ENCODE peak calls at places on chromosomes 1 and 21, in seven cellular contexts. One of them, this sample, is unnamed.

GRCh38 chr1:15939181-15940109 is 36.5 kb downstream of the ZBTB17 start:
- DNase-seq in mesenchymal stem cell: peak
- DNase-seq in neuronal stem cell: no peak
- DNase-seq in H1: peak
- DNase-seq in trophoblast cell: peak
- DNase-seq in mesendoderm: no peak
- DNase-seq in IMR-90: peak
- DNase-seq in this sample: no peak

GRCh38 chr1:200090252-200091159 is 63.0 kb downstream of the NR5A2 start:
- DNase-seq in neuronal stem cell: no peak
- DNase-seq in trophoblast cell: no peak
- DNase-seq in H1: no peak
- DNase-seq in mesendoderm: peak
- DNase-seq in IMR-90: peak
- DNase-seq in mesenchymal stem cell: peak
- DNase-seq in this sample: peak

GRCh38 chr21:45982758-45983731 is 1.5 kb downstream of the COL6A1 start:
- DNase-seq in neuronal stem cell: no peak
- DNase-seq in mesenchymal stem cell: no peak
- DNase-seq in H1: peak
- DNase-seq in IMR-90: no peak
- DNase-seq in trophoblast cell: no peak
- DNase-seq in mesendoderm: peak
- DNase-seq in this sample: no peak

GRCh38 chr1:166679369-166679768 is 159.9 kb upstream of the POGK start:
- DNase-seq in mesenchymal stem cell: no peak
- DNase-seq in IMR-90: no peak
- DNase-seq in mesendoderm: no peak
- DNase-seq in neuronal stem cell: no peak
- DNase-seq in trophoblast cell: no peak
- DNase-seq in H1: no peak
- DNase-seq in this sample: no peak

GRCh38 chr1:153616144-153616884 is at the start of gene S100A14:
- DNase-seq in neuronal stem cell: no peak
- DNase-seq in H1: no peak
- DNase-seq in mesenchymal stem cell: no peak
- DNase-seq in mesendoderm: peak
- DNase-seq in IMR-90: no peak
- DNase-seq in trophoblast cell: no peak
- DNase-seq in this sample: no peak

GRCh38 chr1:25428475-25429166 is 2.1 kb upstream of the MACO1 start:
- DNase-seq in mesendoderm: no peak
- DNase-seq in neuronal stem cell: no peak
- DNase-seq in IMR-90: no peak
- DNase-seq in trophoblast cell: no peak
- DNase-seq in H1: no peak
- DNase-seq in mesenchymal stem cell: no peak
- DNase-seq in this sample: no peak

GRCh38 chr1:223492044-223492443 is 98.8 kb downstream of the CCDC185 start:
- DNase-seq in neuronal stem cell: no peak
- DNase-seq in mesenchymal stem cell: no peak
- DNase-seq in IMR-90: no peak
- DNase-seq in mesendoderm: no peak
- DNase-seq in trophoblast cell: no peak
- DNase-seq in H1: no peak
- DNase-seq in this sample: no peak

GRCh38 chr21:16752109-16752508 is 760.7 kb upstream of the CXADR start:
- DNase-seq in IMR-90: no peak
- DNase-seq in trophoblast cell: no peak
- DNase-seq in mesendoderm: no peak
- DNase-seq in H1: no peak
- DNase-seq in mesenchymal stem cell: no peak
- DNase-seq in neuronal stem cell: no peak
- DNase-seq in this sample: no peak

GRCh38 chr1:13517193-13517812 is 3.5 kb upstream of the LRRC38 start:
- DNase-seq in H1: peak
- DNase-seq in IMR-90: no peak
- DNase-seq in mesenchymal stem cell: peak
- DNase-seq in trophoblast cell: peak
- DNase-seq in neuronal stem cell: peak
- DNase-seq in mesendoderm: peak
- DNase-seq in this sample: peak

GRCh38 chr21:34639882-34640788 is 25.2 kb upstream of the RCAN1 start:
- DNase-seq in neuronal stem cell: no peak
- DNase-seq in H1: no peak
- DNase-seq in mesenchymal stem cell: peak
- DNase-seq in IMR-90: peak
- DNase-seq in trophoblast cell: no peak
- DNase-seq in mesendoderm: peak
- DNase-seq in this sample: no peak

GRCh38 chr1:225378880-225379279 is 49.0 kb downstream of the LBR start:
- DNase-seq in mesenchymal stem cell: peak
- DNase-seq in IMR-90: peak
- DNase-seq in H1: peak
- DNase-seq in trophoblast cell: peak
- DNase-seq in mesendoderm: peak
- DNase-seq in neuronal stem cell: peak
- DNase-seq in this sample: peak

GRCh38 chr1:109078317-109078716 is 2.5 kb upstream of the TAF13 start:
- DNase-seq in neuronal stem cell: no peak
- DNase-seq in mesenchymal stem cell: no peak
- DNase-seq in H1: no peak
- DNase-seq in mesendoderm: no peak
- DNase-seq in trophoblast cell: no peak
- DNase-seq in IMR-90: no peak
- DNase-seq in this sample: no peak

GRCh38 chr1:171566467-171566866 is 55.6 kb upstream of the MYOCOS start:
- DNase-seq in trophoblast cell: no peak
- DNase-seq in mesendoderm: peak
- DNase-seq in IMR-90: no peak
- DNase-seq in neuronal stem cell: no peak
- DNase-seq in H1: no peak
- DNase-seq in mesenchymal stem cell: no peak
- DNase-seq in this sample: no peak

GRCh38 chr1:5850503-5850902 is 141.7 kb downstream of the NPHP4 start:
- DNase-seq in neuronal stem cell: no peak
- DNase-seq in trophoblast cell: no peak
- DNase-seq in IMR-90: peak
- DNase-seq in mesenchymal stem cell: no peak
- DNase-seq in mesendoderm: no peak
- DNase-seq in H1: no peak
- DNase-seq in this sample: no peak

GRCh38 chr21:28642891-28643290 is 349.8 kb downstream of the LTN1 start:
- DNase-seq in neuronal stem cell: no peak
- DNase-seq in IMR-90: no peak
- DNase-seq in mesenchymal stem cell: no peak
- DNase-seq in H1: no peak
- DNase-seq in mesendoderm: no peak
- DNase-seq in trophoblast cell: no peak
- DNase-seq in this sample: no peak

GRCh38 chr1:199383791-199384190 is 643.7 kb upstream of the NR5A2 start:
- DNase-seq in IMR-90: no peak
- DNase-seq in mesenchymal stem cell: no peak
- DNase-seq in H1: no peak
- DNase-seq in neuronal stem cell: no peak
- DNase-seq in mesendoderm: no peak
- DNase-seq in trophoblast cell: no peak
- DNase-seq in this sample: no peak

GRCh38 chr1:20500716-20501115 is 7.2 kb downstream of the MUL1 start:
- DNase-seq in mesenchymal stem cell: no peak
- DNase-seq in trophoblast cell: no peak
- DNase-seq in H1: no peak
- DNase-seq in neuronal stem cell: no peak
- DNase-seq in mesendoderm: no peak
- DNase-seq in IMR-90: no peak
- DNase-seq in this sample: no peak

GRCh38 chr1:151146072-151146415 is 387 bp downstream of the SEMA6C start:
- DNase-seq in mesendoderm: no peak
- DNase-seq in trophoblast cell: no peak
- DNase-seq in neuronal stem cell: no peak
- DNase-seq in H1: no peak
- DNase-seq in IMR-90: no peak
- DNase-seq in mesenchymal stem cell: no peak
- DNase-seq in this sample: no peak

GRCh38 chr1:67532452-67533216 is 102.4 kb upstream of the SERBP1 start:
- DNase-seq in H1: no peak
- DNase-seq in trophoblast cell: peak
- DNase-seq in neuronal stem cell: peak
- DNase-seq in IMR-90: peak
- DNase-seq in mesenchymal stem cell: peak
- DNase-seq in mesendoderm: peak
- DNase-seq in this sample: peak

GRCh38 chr1:201276891-201277290 is 6.4 kb upstream of the PKP1 start:
- DNase-seq in IMR-90: no peak
- DNase-seq in H1: no peak
- DNase-seq in mesenchymal stem cell: no peak
- DNase-seq in mesendoderm: no peak
- DNase-seq in trophoblast cell: no peak
- DNase-seq in neuronal stem cell: no peak
- DNase-seq in this sample: no peak

GRCh38 chr1:3462356-3463012 is 8.0 kb downstream of the ARHGEF16 start:
- DNase-seq in trophoblast cell: peak
- DNase-seq in mesendoderm: no peak
- DNase-seq in mesenchymal stem cell: no peak
- DNase-seq in IMR-90: no peak
- DNase-seq in H1: no peak
- DNase-seq in neuronal stem cell: no peak
- DNase-seq in this sample: no peak

DNA sequence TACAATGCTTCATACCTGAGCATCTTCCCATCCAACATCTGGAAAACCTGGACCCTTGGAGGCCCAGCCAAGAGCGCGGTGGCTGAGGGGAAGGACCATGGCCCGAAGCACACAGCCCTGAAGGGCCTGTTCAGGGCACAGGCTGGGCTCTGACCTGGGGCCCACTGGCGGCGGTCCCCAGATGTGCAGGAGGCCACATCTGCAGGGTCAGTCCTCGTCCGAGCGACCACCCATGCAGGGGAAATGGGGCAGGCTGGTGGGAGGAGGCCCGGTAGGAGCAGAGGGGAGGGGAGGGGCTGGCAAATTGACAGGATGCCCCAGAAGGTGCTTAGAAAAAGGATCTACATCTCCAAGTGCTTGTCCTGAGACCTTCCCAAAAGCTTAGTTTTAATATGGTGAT is 59.9 kb downstream of the DISP3 start:
- DNase-seq in mesenchymal stem cell: no peak
- DNase-seq in trophoblast cell: no peak
- DNase-seq in IMR-90: no peak
- DNase-seq in mesendoderm: no peak
- DNase-seq in H1: no peak
- DNase-seq in neuronal stem cell: no peak
- DNase-seq in this sample: no peak
- H2AK5ac ChIP-seq in mesenchymal stem cell: no peak
- H2AK5ac ChIP-seq in trophoblast cell: no peak
- H2AK5ac ChIP-seq in IMR-90: no peak
- H2AK5ac ChIP-seq in mesendoderm: no peak
- H2AK5ac ChIP-seq in H1: no peak
- H2AK5ac ChIP-seq in neuronal stem cell: no peak
- H2AK5ac ChIP-seq in this sample: no peak

DNA sequence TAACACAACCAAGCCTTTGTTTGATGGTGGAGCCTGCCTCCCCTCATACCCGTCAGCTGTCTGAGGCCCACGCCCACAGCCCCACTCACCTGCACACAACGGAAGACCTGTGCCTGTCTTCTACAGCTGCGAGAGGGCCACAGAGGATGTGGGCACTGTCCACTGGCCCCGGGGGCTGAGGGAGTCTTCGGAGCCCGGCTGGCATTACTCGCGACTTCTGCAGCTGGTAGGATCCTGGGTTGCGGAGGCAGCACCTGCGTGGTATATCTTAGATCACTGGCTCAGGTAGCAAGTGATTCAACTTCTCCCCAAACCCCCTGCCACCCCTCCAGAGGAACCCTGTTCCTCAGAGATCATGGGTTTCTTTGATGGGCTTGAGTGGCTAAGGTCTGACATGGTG is 109.9 kb downstream of the EDEM3 start:
- DNase-seq in IMR-90: no peak
- DNase-seq in H1: peak
- DNase-seq in mesenchymal stem cell: no peak
- DNase-seq in trophoblast cell: no peak
- DNase-seq in neuronal stem cell: no peak
- DNase-seq in mesendoderm: no peak
- DNase-seq in this sample: no peak
- H2AK5ac ChIP-seq in IMR-90: no peak
- H2AK5ac ChIP-seq in H1: no peak
- H2AK5ac ChIP-seq in mesenchymal stem cell: no peak
- H2AK5ac ChIP-seq in trophoblast cell: no peak
- H2AK5ac ChIP-seq in neuronal stem cell: no peak
- H2AK5ac ChIP-seq in mesendoderm: no peak
- H2AK5ac ChIP-seq in this sample: no peak

DNA sequence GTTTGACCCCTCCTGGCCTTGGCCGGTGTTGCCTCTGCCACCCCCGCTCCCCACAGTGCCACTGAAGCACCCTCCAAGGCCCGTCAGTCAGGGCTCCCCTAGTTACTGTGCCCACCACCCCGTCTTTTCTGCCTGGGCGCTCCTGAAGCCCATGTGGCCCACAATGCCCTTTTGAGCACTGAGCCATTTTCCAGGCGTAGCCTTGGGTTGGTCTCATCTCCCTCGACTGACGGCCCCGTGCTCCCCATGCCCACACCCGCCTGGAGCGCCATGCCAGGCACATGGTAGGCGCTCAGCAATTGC is 107.9 kb downstream of the WDR4 start:
- DNase-seq in IMR-90: no peak
- DNase-seq in H1: no peak
- DNase-seq in trophoblast cell: no peak
- DNase-seq in mesendoderm: no peak
- DNase-seq in neuronal stem cell: no peak
- DNase-seq in mesenchymal stem cell: no peak
- DNase-seq in this sample: no peak
- H2AK5ac ChIP-seq in IMR-90: no peak
- H2AK5ac ChIP-seq in H1: no peak
- H2AK5ac ChIP-seq in trophoblast cell: no peak
- H2AK5ac ChIP-seq in mesendoderm: no peak
- H2AK5ac ChIP-seq in neuronal stem cell: no peak
- H2AK5ac ChIP-seq in mesenchymal stem cell: no peak
- H2AK5ac ChIP-seq in this sample: no peak

GRCh38 chr1:161220002-161220401 is 3.4 kb downstream of the APOA2 start:
- DNase-seq in H1: no peak
- DNase-seq in trophoblast cell: no peak
- DNase-seq in mesendoderm: no peak
- DNase-seq in mesenchymal stem cell: no peak
- DNase-seq in neuronal stem cell: no peak
- DNase-seq in IMR-90: no peak
- DNase-seq in this sample: no peak

GRCh38 chr1:161223805-161224694 is 622 bp upstream of the APOA2 start:
- DNase-seq in IMR-90: no peak
- DNase-seq in mesendoderm: peak
- DNase-seq in neuronal stem cell: no peak
- DNase-seq in trophoblast cell: no peak
- DNase-seq in H1: no peak
- DNase-seq in mesenchymal stem cell: no peak
- DNase-seq in this sample: no peak

GRCh38 chr1:161219078-161219892 is 4.1 kb downstream of the APOA2 start:
- DNase-seq in H1: no peak
- DNase-seq in neuronal stem cell: no peak
- DNase-seq in mesendoderm: no peak
- DNase-seq in IMR-90: no peak
- DNase-seq in mesenchymal stem cell: no peak
- DNase-seq in trophoblast cell: no peak
- DNase-seq in this sample: no peak

GRCh38 chr1:161225178-161225533 is 704 bp upstream of the TOMM40L start:
- DNase-seq in H1: no peak
- DNase-seq in trophoblast cell: no peak
- DNase-seq in mesendoderm: no peak
- DNase-seq in neuronal stem cell: no peak
- DNase-seq in IMR-90: no peak
- DNase-seq in mesenchymal stem cell: no peak
- DNase-seq in this sample: no peak

GRCh38 chr1:161222175-161223019 is 1.0 kb downstream of the APOA2 start:
- DNase-seq in neuronal stem cell: no peak
- DNase-seq in mesenchymal stem cell: no peak
- DNase-seq in trophoblast cell: no peak
- DNase-seq in IMR-90: no peak
- DNase-seq in H1: no peak
- DNase-seq in mesendoderm: no peak
- DNase-seq in this sample: no peak
- H2AK5ac ChIP-seq in neuronal stem cell: no peak
- H2AK5ac ChIP-seq in mesenchymal stem cell: no peak
- H2AK5ac ChIP-seq in trophoblast cell: no peak
- H2AK5ac ChIP-seq in IMR-90: no peak
- H2AK5ac ChIP-seq in H1: no peak
- H2AK5ac ChIP-seq in mesendoderm: no peak
- H2AK5ac ChIP-seq in this sample: no peak